ENCODE peak calls at places on chromosomes 12 and 14, in ten cellular contexts. D is stomach; R is lower lobe of right lung; U is GM23338; W is IMR-90; O is cardiac muscle cell; F is CD8-positive, alpha-beta memory T cell; L is transverse colon; Z is neuronal stem cell; I is Panc1. V is an unnamed sample.

GRCh38 chr14:75247286-75247922 is 31.2 kb upstream of the FOS start:
- DNase-seq in D (no peak), R (peak; percentile 7), U (no peak), W (no peak), O (no peak), F (peak; percentile 59), L (peak; percentile 44), Z (no peak), I (no peak), V (no peak)

GRCh38 chr12:47986832-47987231 is 17.4 kb downstream of the COL2A1 start:
- DNase-seq in D (no peak), R (no peak), U (no peak), W (no peak), O (no peak), F (no peak), L (no peak), Z (no peak), I (no peak), V (no peak)

GRCh38 chr12:109449845-109450532 is 27.1 kb downstream of the KCTD10 start:
- DNase-seq in D (no peak), R (no peak), U (peak; percentile 69), W (no peak), O (no peak), F (no peak), L (peak; percentile 62), Z (no peak), I (no peak), V (no peak)

GRCh38 chr12:104689630-104690029 is 232.9 kb downstream of the CHST11 start:
- DNase-seq in D (no peak), R (no peak), U (no peak), W (no peak), O (no peak), F (no peak), L (no peak), Z (no peak), I (no peak), V (no peak)

GRCh38 chr12:75722714-75723200 is 211.3 kb upstream of the KRR1 start:
- DNase-seq in D (no peak), R (no peak), U (no peak), W (peak; percentile 93), O (peak; percentile 93), F (no peak), L (peak; percentile 31), Z (no peak), I (no peak), V (no peak)

GRCh38 chr12:54416908-54417603 is 2.0 kb downstream of the ITGA5 start:
- DNase-seq in D (no peak), R (no peak), U (no peak), W (no peak), O (peak; percentile 48), F (no peak), L (no peak), Z (no peak), I (no peak), V (no peak)

GRCh38 chr14:103847954-103848719 is 762 bp upstream of the PPP1R13B start:
- DNase-seq in D (no peak), R (peak; percentile 61), U (peak; percentile 63), W (no peak), O (no peak), F (peak; percentile 24), L (peak; percentile 37), Z (no peak), I (no peak), V (no peak)

GRCh38 chr12:46547421-46548340 is 175.1 kb upstream of the SLC38A2 start:
- DNase-seq in D (no peak), R (no peak), U (no peak), W (no peak), O (no peak), F (no peak), L (no peak), Z (no peak), I (no peak), V (no peak)

GRCh38 chr14:101198398-101199027 is 295.0 kb upstream of the RTL1 start:
- DNase-seq in D (peak; percentile 21), R (peak; percentile 10), U (no peak), W (no peak), O (no peak), F (no peak), L (no peak), Z (no peak), I (no peak), V (peak; percentile 36)

GRCh38 chr12:92363295-92364146 is 217.9 kb upstream of the BTG1 start:
- DNase-seq in D (no peak), R (peak; percentile 53), U (peak; percentile 2), W (peak; percentile 4), O (peak; percentile 48), F (peak; percentile 9), L (peak; percentile 50), Z (no peak), I (no peak), V (peak; percentile 74)

GRCh38 chr12:80419660-80420059 is 24.4 kb upstream of the PTPRQ start:
- DNase-seq in D (no peak), R (no peak), U (no peak), W (peak; percentile 16), O (peak; percentile 2), F (no peak), L (no peak), Z (no peak), I (no peak), V (no peak)

GRCh38 chr12:30457621-30458289 is 237.9 kb downstream of the IPO8 start:
- DNase-seq in D (no peak), R (no peak), U (peak; percentile 72), W (peak; percentile 64), O (peak; percentile 93), F (no peak), L (no peak), Z (no peak), I (no peak), V (no peak)

DNA sequence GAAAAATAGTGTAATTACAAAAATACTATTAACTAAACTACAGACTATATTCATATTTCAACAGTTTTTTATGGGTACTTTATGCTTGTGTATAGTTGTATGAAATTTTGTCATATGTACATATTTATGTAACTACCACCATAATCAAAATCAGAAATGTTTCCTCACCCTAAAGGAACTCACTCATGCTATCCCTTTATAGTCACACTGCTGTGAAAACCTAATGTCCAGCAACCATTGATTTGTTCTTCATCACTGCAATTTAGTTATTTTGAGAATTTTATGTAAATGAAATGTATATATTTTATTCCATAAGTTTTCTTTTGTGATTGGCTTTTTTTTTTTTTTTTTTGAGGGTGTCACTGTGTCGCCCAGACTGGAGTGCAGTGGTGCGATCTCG is 278.9 kb upstream of the SLC16A7 start:
- DNase-seq in D (no peak), R (no peak), U (no peak), W (no peak), O (no peak), F (no peak), L (no peak), Z (no peak), I (no peak), V (no peak)
- H3K27ac ChIP-seq in D (no peak overlapping the region), R (no peak overlapping the region), U (no peak overlapping the region), W (no peak overlapping the region), O (no peak overlapping the region), F (no peak overlapping the region), L (no peak overlapping the region), Z (no peak overlapping the region), I (no peak overlapping the region), V (no peak overlapping the region)

GRCh38 chr12:58032156-58032555 is 90.8 kb downstream of the ATP23 start:
- DNase-seq in D (no peak), R (no peak), U (no peak), W (no peak), O (no peak), F (no peak), L (no peak), Z (no peak), I (no peak), V (no peak)
- H3K4me1 ChIP-seq in D (no peaks in the 10 kb centered on the region), R (no peaks in the 10 kb centered on the region), U (no peaks in the 10 kb centered on the region), W (no peaks in the 10 kb centered on the region), O (no peaks in the 10 kb centered on the region), F (no peaks in the 10 kb centered on the region), L (no peaks in the 10 kb centered on the region), Z (no peaks in the 10 kb centered on the region), I (no peaks in the 10 kb centered on the region), V (no peaks in the 10 kb centered on the region)

GRCh38 chr14:20492486-20492885 is 12.9 kb upstream of the RNASE10 start:
- DNase-seq in D (no peak), R (no peak), U (no peak), W (peak; percentile 83), O (no peak), F (no peak), L (no peak), Z (no peak), I (no peak), V (no peak)

GRCh38 chr14:20490563-20490962 is 14.8 kb upstream of the RNASE10 start:
- DNase-seq in D (no peak), R (no peak), U (peak; percentile 10), W (no peak), O (no peak), F (no peak), L (no peak), Z (no peak), I (no peak), V (no peak)

GRCh38 chr14:20486700-20487401 is 17.6 kb downstream of the PNP start:
- DNase-seq in D (no peak), R (no peak), U (no peak), W (no peak), O (no peak), F (no peak), L (no peak), Z (no peak), I (no peak), V (no peak)

GRCh38 chr14:20487402-20487742 is 18.0 kb upstream of the RNASE10 start:
- DNase-seq in D (no peak), R (no peak), U (peak; percentile 17), W (no peak), O (no peak), F (no peak), L (no peak), Z (no peak), I (no peak), V (no peak)

DNA sequence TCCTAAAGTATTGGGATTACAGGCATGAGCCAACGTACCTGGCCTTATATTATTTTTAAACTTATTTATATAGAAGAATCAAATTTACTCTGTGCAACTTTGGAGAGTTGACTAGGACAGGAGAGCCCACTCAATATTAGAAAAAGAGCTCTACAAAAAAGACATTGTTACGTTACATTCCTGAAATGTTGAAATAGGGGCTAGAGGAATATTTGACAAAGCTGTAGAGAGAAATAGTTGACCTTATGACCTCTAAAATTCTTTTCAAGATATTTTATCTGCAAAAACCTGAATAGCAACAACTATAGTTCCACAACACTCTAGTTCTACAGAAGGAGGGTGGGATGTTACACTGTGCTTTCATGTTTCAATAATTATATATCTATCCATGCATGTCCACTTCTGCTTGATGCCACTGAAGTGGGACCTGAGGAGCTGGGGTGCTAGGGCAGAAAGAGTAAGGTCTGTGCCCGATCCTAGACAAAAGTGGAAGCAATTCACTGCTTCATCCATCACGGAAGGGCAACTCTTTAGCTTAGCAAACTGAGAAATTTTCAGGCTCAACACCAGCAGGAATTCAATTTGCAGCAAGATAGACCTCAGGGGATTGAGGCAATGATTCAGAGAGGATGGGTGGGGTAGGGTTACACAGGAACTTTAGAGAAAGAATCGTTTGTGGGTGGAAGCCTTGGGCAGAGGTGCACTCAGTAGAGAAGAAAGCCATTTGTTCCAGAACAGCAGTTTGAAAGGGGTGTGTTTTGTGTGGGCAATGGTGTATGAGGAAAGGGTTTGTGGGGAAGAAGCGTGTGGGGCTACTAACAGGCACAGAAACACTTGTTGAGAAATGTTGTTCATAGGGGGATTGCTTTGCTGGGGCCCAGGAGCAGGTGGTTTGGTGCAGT is 16.0 kb upstream of the RNASE10 start:
- DNase-seq in D (no peak), R (no peak), U (no peak), W (peak; percentile 28), O (no peak), F (no peak), L (no peak), Z (no peak), I (no peak), V (no peak)
- H3K27ac ChIP-seq in D (no peak overlapping the region), R (no peak overlapping the region), U (no peak overlapping the region), W (no peak overlapping the region), O (no peak overlapping the region), F (no peak overlapping the region), L (no peak overlapping the region), Z (no peak overlapping the region), I (no peak overlapping the region), V (no peak overlapping the region)

GRCh38 chr14:99212646-99213045 is 59.4 kb downstream of the BCL11B start:
- DNase-seq in D (no peak), R (no peak), U (no peak), W (no peak), O (no peak), F (no peak), L (no peak), Z (no peak), I (no peak), V (no peak)
- H3K4me1 ChIP-seq in D (no peaks in the 10 kb centered on the region), R (no peaks in the 10 kb centered on the region), U (no peaks in the 10 kb centered on the region), W (no peaks in the 10 kb centered on the region), O (no peaks in the 10 kb centered on the region), F (peaks cover 99% of the 10 kb centered on the region), L (no peaks in the 10 kb centered on the region), Z (no peaks in the 10 kb centered on the region), I (no peaks in the 10 kb centered on the region), V (no peaks in the 10 kb centered on the region)

V was measured in aorta.